ENCODE peak calls at places on chromosomes 11 and 22, in ten cellular contexts. One of them, this sample, is unnamed.

GRCh38 chr11:110891411-110891810 is 179.2 kb upstream of the ARHGAP20 start:
- DNase-seq in A549: no peak
- DNase-seq in Caco-2: no peak
- DNase-seq in right lobe of liver: no peak
- DNase-seq in AG04450: peak; percentile 52
- DNase-seq in WTC11: no peak
- DNase-seq in fibroblast of pulmonary artery: peak; percentile 56
- DNase-seq in AG10803: peak; percentile 31
- DNase-seq in esophagus squamous epithelium: no peak
- DNase-seq in glutamatergic neuron: no peak
- DNase-seq in this sample: no peak

GRCh38 chr11:133536198-133536597 is 3.9 kb upstream of the OPCML start:
- DNase-seq in WTC11: no peak
- DNase-seq in right lobe of liver: no peak
- DNase-seq in Caco-2: no peak
- DNase-seq in esophagus squamous epithelium: no peak
- DNase-seq in A549: no peak
- DNase-seq in glutamatergic neuron: no peak
- DNase-seq in AG10803: no peak
- DNase-seq in fibroblast of pulmonary artery: no peak
- DNase-seq in AG04450: no peak
- DNase-seq in this sample: no peak

GRCh38 chr11:100719362-100719761 is 32.3 kb downstream of the ARHGAP42 start:
- DNase-seq in fibroblast of pulmonary artery: peak; percentile 45
- DNase-seq in esophagus squamous epithelium: no peak
- DNase-seq in AG10803: peak; percentile 41
- DNase-seq in Caco-2: no peak
- DNase-seq in WTC11: peak; percentile 52
- DNase-seq in AG04450: no peak
- DNase-seq in glutamatergic neuron: peak; percentile 61
- DNase-seq in A549: no peak
- DNase-seq in right lobe of liver: no peak
- DNase-seq in this sample: no peak

GRCh38 chr11:536841-537621 is at the start of gene LRRC56:
- DNase-seq in AG10803: peak; percentile 79
- DNase-seq in right lobe of liver: peak; percentile 91
- DNase-seq in fibroblast of pulmonary artery: peak; percentile 77
- DNase-seq in Caco-2: peak; percentile 94
- DNase-seq in A549: peak; percentile 49
- DNase-seq in esophagus squamous epithelium: peak; percentile 74
- DNase-seq in glutamatergic neuron: peak; percentile 76
- DNase-seq in AG04450: peak; percentile 59
- DNase-seq in WTC11: peak; percentile 87
- DNase-seq in this sample: peak; percentile 76

GRCh38 chr11:61829806-61830205 is 1.7 kb downstream of the FADS2 start:
- DNase-seq in AG04450: no peak
- DNase-seq in WTC11: no peak
- DNase-seq in right lobe of liver: no peak
- DNase-seq in fibroblast of pulmonary artery: no peak
- DNase-seq in esophagus squamous epithelium: no peak
- DNase-seq in Caco-2: no peak
- DNase-seq in A549: no peak
- DNase-seq in AG10803: no peak
- DNase-seq in glutamatergic neuron: no peak
- DNase-seq in this sample: no peak

GRCh38 chr11:9273430-9274336 is 8.5 kb upstream of the DENND5A start:
- DNase-seq in fibroblast of pulmonary artery: peak; percentile 61
- DNase-seq in WTC11: no peak
- DNase-seq in right lobe of liver: no peak
- DNase-seq in Caco-2: no peak
- DNase-seq in glutamatergic neuron: no peak
- DNase-seq in A549: no peak
- DNase-seq in AG10803: peak; percentile 89
- DNase-seq in esophagus squamous epithelium: no peak
- DNase-seq in AG04450: no peak
- DNase-seq in this sample: no peak

GRCh38 chr11:12410006-12410728 is 32.8 kb downstream of the PARVA start:
- DNase-seq in right lobe of liver: no peak
- DNase-seq in Caco-2: no peak
- DNase-seq in WTC11: peak; percentile 22
- DNase-seq in A549: peak; percentile 21
- DNase-seq in esophagus squamous epithelium: no peak
- DNase-seq in AG04450: no peak
- DNase-seq in AG10803: peak; percentile 78
- DNase-seq in fibroblast of pulmonary artery: peak; percentile 60
- DNase-seq in glutamatergic neuron: no peak
- DNase-seq in this sample: no peak

GRCh38 chr11:134287561-134287960 is 11.4 kb downstream of the GLB1L3 start:
- DNase-seq in A549: no peak
- DNase-seq in Caco-2: no peak
- DNase-seq in right lobe of liver: no peak
- DNase-seq in esophagus squamous epithelium: no peak
- DNase-seq in glutamatergic neuron: no peak
- DNase-seq in WTC11: no peak
- DNase-seq in fibroblast of pulmonary artery: no peak
- DNase-seq in AG04450: no peak
- DNase-seq in AG10803: no peak
- DNase-seq in this sample: no peak

GRCh38 chr11:113242767-113243397 is 71.5 kb upstream of the TTC12 start:
- DNase-seq in AG04450: no peak
- DNase-seq in right lobe of liver: no peak
- DNase-seq in A549: no peak
- DNase-seq in AG10803: peak; percentile 75
- DNase-seq in fibroblast of pulmonary artery: peak; percentile 69
- DNase-seq in WTC11: no peak
- DNase-seq in glutamatergic neuron: no peak
- DNase-seq in esophagus squamous epithelium: no peak
- DNase-seq in Caco-2: no peak
- DNase-seq in this sample: peak; percentile 24

GRCh38 chr22:31045900-31046587 is 35.1 kb upstream of the SMTN start:
- DNase-seq in esophagus squamous epithelium: no peak
- DNase-seq in Caco-2: no peak
- DNase-seq in glutamatergic neuron: no peak
- DNase-seq in A549: no peak
- DNase-seq in right lobe of liver: no peak
- DNase-seq in WTC11: no peak
- DNase-seq in AG10803: no peak
- DNase-seq in fibroblast of pulmonary artery: no peak
- DNase-seq in AG04450: no peak
- DNase-seq in this sample: peak; percentile 40

GRCh38 chr22:27597703-27598444 is 203.7 kb downstream of the MN1 start:
- DNase-seq in fibroblast of pulmonary artery: peak; percentile 21
- DNase-seq in Caco-2: peak; percentile 42
- DNase-seq in AG04450: no peak
- DNase-seq in right lobe of liver: no peak
- DNase-seq in A549: no peak
- DNase-seq in glutamatergic neuron: no peak
- DNase-seq in WTC11: no peak
- DNase-seq in esophagus squamous epithelium: no peak
- DNase-seq in AG10803: no peak
- DNase-seq in this sample: no peak

GRCh38 chr22:42673898-42674390 is 24.8 kb upstream of the CYB5R3 start:
- DNase-seq in glutamatergic neuron: no peak
- DNase-seq in esophagus squamous epithelium: no peak
- DNase-seq in fibroblast of pulmonary artery: peak; percentile 69
- DNase-seq in AG04450: no peak
- DNase-seq in AG10803: peak; percentile 65
- DNase-seq in right lobe of liver: no peak
- DNase-seq in Caco-2: no peak
- DNase-seq in WTC11: no peak
- DNase-seq in A549: no peak
- DNase-seq in this sample: no peak

GRCh38 chr11:9057888-9058287 is 33.5 kb downstream of the SCUBE2 start:
- DNase-seq in glutamatergic neuron: no peak
- DNase-seq in right lobe of liver: no peak
- DNase-seq in WTC11: no peak
- DNase-seq in esophagus squamous epithelium: no peak
- DNase-seq in fibroblast of pulmonary artery: no peak
- DNase-seq in A549: no peak
- DNase-seq in AG04450: no peak
- DNase-seq in Caco-2: no peak
- DNase-seq in AG10803: no peak
- DNase-seq in this sample: no peak

GRCh38 chr11:92717240-92717639 is 252.2 kb upstream of the MTNR1B start:
- DNase-seq in Caco-2: no peak
- DNase-seq in fibroblast of pulmonary artery: no peak
- DNase-seq in WTC11: no peak
- DNase-seq in right lobe of liver: no peak
- DNase-seq in AG10803: no peak
- DNase-seq in esophagus squamous epithelium: no peak
- DNase-seq in glutamatergic neuron: no peak
- DNase-seq in A549: no peak
- DNase-seq in AG04450: no peak
- DNase-seq in this sample: no peak

GRCh38 chr11:88454881-88455280 is 117.3 kb upstream of the CTSC start:
- DNase-seq in glutamatergic neuron: no peak
- DNase-seq in WTC11: no peak
- DNase-seq in A549: no peak
- DNase-seq in AG10803: peak; percentile 15
- DNase-seq in right lobe of liver: no peak
- DNase-seq in esophagus squamous epithelium: no peak
- DNase-seq in fibroblast of pulmonary artery: no peak
- DNase-seq in Caco-2: no peak
- DNase-seq in AG04450: peak; percentile 29
- DNase-seq in this sample: no peak

GRCh38 chr11:68965901-68966868 is 14.6 kb downstream of the MRGPRD start:
- DNase-seq in AG04450: no peak
- DNase-seq in WTC11: no peak
- DNase-seq in A549: no peak
- DNase-seq in right lobe of liver: no peak
- DNase-seq in glutamatergic neuron: peak; percentile 3
- DNase-seq in esophagus squamous epithelium: no peak
- DNase-seq in AG10803: no peak
- DNase-seq in fibroblast of pulmonary artery: no peak
- DNase-seq in Caco-2: no peak
- DNase-seq in this sample: no peak

GRCh38 chr11:64356498-64357411 is 2.2 kb upstream of the RPS6KA4 start:
- DNase-seq in fibroblast of pulmonary artery: peak; percentile 48
- DNase-seq in WTC11: peak; percentile 93
- DNase-seq in AG04450: no peak
- DNase-seq in esophagus squamous epithelium: no peak
- DNase-seq in right lobe of liver: no peak
- DNase-seq in A549: peak; percentile 88
- DNase-seq in Caco-2: peak; percentile 77
- DNase-seq in AG10803: peak; percentile 29
- DNase-seq in glutamatergic neuron: peak; percentile 85
- DNase-seq in this sample: peak; percentile 85
- TF ChIP-seq CTCF in fibroblast of pulmonary artery: peak; percentile 49
- TF ChIP-seq CTCF in WTC11: peak; percentile 23
- TF ChIP-seq CTCF in AG04450: peak; percentile 45
- TF ChIP-seq CTCF in esophagus squamous epithelium: no peak
- TF ChIP-seq CTCF in right lobe of liver: no peak
- TF ChIP-seq CTCF in A549: peak; percentile 54
- TF ChIP-seq CTCF in Caco-2: peak; percentile 47
- TF ChIP-seq CTCF in AG10803: peak; percentile 42
- TF ChIP-seq CTCF in glutamatergic neuron: peak; percentile 33
- TF ChIP-seq CTCF in this sample: no peak

GRCh38 chr11:114257621-114258558 is 38.3 kb upstream of the NNMT start:
- DNase-seq in fibroblast of pulmonary artery: peak; percentile 64
- DNase-seq in Caco-2: peak; percentile 51
- DNase-seq in AG10803: no peak
- DNase-seq in AG04450: no peak
- DNase-seq in right lobe of liver: peak; percentile 80
- DNase-seq in WTC11: peak; percentile 34
- DNase-seq in esophagus squamous epithelium: no peak
- DNase-seq in A549: no peak
- DNase-seq in glutamatergic neuron: peak; percentile 60
- DNase-seq in this sample: no peak
- TF ChIP-seq CTCF in fibroblast of pulmonary artery: peak; percentile 26
- TF ChIP-seq CTCF in Caco-2: peak; percentile 53
- TF ChIP-seq CTCF in AG10803: no peak
- TF ChIP-seq CTCF in AG04450: no peak
- TF ChIP-seq CTCF in right lobe of liver: peak; percentile 13
- TF ChIP-seq CTCF in WTC11: no peak
- TF ChIP-seq CTCF in esophagus squamous epithelium: no peak
- TF ChIP-seq CTCF in A549: no peak
- TF ChIP-seq CTCF in glutamatergic neuron: peak; percentile 41
- TF ChIP-seq CTCF in this sample: no peak

DNA sequence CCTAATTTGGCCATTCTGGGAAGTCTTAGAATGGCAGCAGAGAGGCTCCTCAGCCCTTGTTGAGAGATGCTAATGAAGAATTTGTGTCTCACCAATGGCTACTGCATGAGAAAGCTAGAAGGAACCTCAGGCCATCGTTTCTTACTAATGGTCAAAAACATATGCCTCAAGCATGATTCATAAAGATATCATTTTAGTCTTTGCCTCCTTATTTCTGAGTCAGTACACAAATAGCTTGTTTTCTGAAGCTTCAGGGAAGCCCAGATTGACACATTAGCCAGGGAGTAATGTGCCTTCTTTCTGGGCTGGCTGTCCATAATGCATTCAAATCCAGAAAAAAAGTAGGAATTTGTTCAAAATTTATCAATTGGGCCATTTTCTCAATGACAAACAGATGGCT is 169.4 kb upstream of the ZBED5 start:
- DNase-seq in glutamatergic neuron: no peak
- DNase-seq in esophagus squamous epithelium: no peak
- DNase-seq in AG10803: peak; percentile 76
- DNase-seq in A549: no peak
- DNase-seq in WTC11: no peak
- DNase-seq in fibroblast of pulmonary artery: peak; percentile 60
- DNase-seq in right lobe of liver: no peak
- DNase-seq in AG04450: no peak
- DNase-seq in Caco-2: no peak
- DNase-seq in this sample: no peak
- TF ChIP-seq CTCF in glutamatergic neuron: no peak
- TF ChIP-seq CTCF in esophagus squamous epithelium: no peak
- TF ChIP-seq CTCF in AG10803: no peak
- TF ChIP-seq CTCF in A549: no peak
- TF ChIP-seq CTCF in WTC11: no peak
- TF ChIP-seq CTCF in fibroblast of pulmonary artery: no peak
- TF ChIP-seq CTCF in right lobe of liver: no peak
- TF ChIP-seq CTCF in AG04450: no peak
- TF ChIP-seq CTCF in Caco-2: no peak
- TF ChIP-seq CTCF in this sample: no peak

DNA sequence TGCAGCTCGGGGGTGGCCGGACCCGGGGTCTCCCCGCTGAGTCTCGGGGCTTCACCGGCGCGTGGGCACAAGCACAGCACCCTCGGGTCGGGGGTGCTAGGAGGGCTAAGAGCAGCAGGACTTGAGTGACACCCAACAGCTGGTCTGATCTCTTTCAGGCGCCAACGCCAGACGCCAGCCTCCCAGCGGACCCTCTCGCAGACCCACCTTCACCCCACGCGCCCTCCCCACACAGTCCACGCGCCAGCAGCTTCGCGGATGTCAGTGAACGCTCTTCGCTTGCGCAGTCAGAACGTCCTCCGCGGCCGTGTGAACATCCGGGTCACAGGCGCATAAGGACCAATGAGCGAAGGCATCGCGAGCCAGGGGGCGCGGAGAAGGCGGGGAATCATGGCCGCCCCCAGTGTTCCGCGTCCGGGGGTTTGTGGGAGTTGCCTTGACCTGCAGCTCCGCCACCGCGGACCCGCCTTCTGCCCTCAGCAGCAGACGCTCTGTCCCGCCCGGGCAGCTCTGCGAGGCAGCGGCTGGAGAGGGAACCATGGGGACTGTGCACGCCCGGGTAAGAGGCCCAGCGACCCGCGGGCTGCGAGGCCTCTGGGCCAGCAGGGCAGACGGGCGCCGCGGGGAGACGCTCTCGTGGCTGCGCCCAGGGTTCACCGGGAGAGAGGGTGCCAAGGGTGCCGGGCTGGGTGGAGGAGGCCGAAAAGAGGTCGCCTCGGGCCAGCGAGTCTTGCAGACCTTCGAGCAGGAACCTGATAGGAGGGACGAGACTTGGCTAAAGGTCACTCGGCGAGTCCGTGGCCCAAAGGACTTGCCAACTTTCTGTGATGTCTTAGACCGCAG is at the start of gene SAMM50:
- DNase-seq in AG04450: peak; percentile 82
- DNase-seq in fibroblast of pulmonary artery: peak; percentile 92
- DNase-seq in WTC11: peak; percentile 91
- DNase-seq in A549: peak; percentile 79
- DNase-seq in glutamatergic neuron: peak; percentile 95
- DNase-seq in Caco-2: peak; percentile 92
- DNase-seq in right lobe of liver: peak; percentile 92
- DNase-seq in esophagus squamous epithelium: peak; percentile 53
- DNase-seq in AG10803: peak; percentile 88
- DNase-seq in this sample: peak; percentile 89
- TF ChIP-seq CTCF in AG04450: peak; percentile 9
- TF ChIP-seq CTCF in fibroblast of pulmonary artery: no peak
- TF ChIP-seq CTCF in WTC11: no peak
- TF ChIP-seq CTCF in A549: no peak
- TF ChIP-seq CTCF in glutamatergic neuron: no peak
- TF ChIP-seq CTCF in Caco-2: no peak
- TF ChIP-seq CTCF in right lobe of liver: no peak
- TF ChIP-seq CTCF in esophagus squamous epithelium: no peak
- TF ChIP-seq CTCF in AG10803: no peak
- TF ChIP-seq CTCF in this sample: no peak